ENCODE peak calls at places on chromosome 4, in six cellular contexts. U is RWPE1, Q is lower leg skin, K is ACHN, M is BJ, I is aorta. F is an unnamed sample.

GRCh38 chr4:90127223-90127705 is at the start of gene CCSER1:
- DNase-seq in U (no peak), Q (peak), K (peak), M (no peak), I (peak), F (no peak)

GRCh38 chr4:167234388-167234881 is at the start of gene SPOCK3:
- DNase-seq in U (peak), Q (no peak), K (peak), M (no peak), I (peak), F (no peak)

GRCh38 chr4:14028862-14029261 is 401.3 kb upstream of the BOD1L1 start:
- DNase-seq in U (no peak), Q (no peak), K (no peak), M (no peak), I (no peak), F (no peak)

GRCh38 chr4:25888781-25889180 is 25.2 kb upstream of the SMIM20 start:
- DNase-seq in U (no peak), Q (no peak), K (no peak), M (no peak), I (no peak), F (no peak)

GRCh38 chr4:4325321-4325720 is 35.3 kb downstream of the ZBTB49 start:
- DNase-seq in U (no peak), Q (no peak), K (no peak), M (no peak), I (peak), F (no peak)

GRCh38 chr4:44760142-44760898 is 34.0 kb upstream of the GNPDA2 start:
- DNase-seq in U (peak), Q (no peak), K (peak), M (no peak), I (no peak), F (no peak)

GRCh38 chr4:123233409-123233808 is 163.2 kb upstream of the SPRY1 start:
- DNase-seq in U (no peak), Q (no peak), K (no peak), M (no peak), I (no peak), F (no peak)

GRCh38 chr4:169251291-169252235 is 19.2 kb downstream of the SH3RF1 start:
- DNase-seq in U (peak), Q (no peak), K (peak), M (no peak), I (no peak), F (no peak)

GRCh38 chr4:117560329-117560728 is 474.0 kb upstream of the NDST3 start:
- DNase-seq in U (peak), Q (no peak), K (peak), M (no peak), I (no peak), F (no peak)

GRCh38 chr4:113957961-113958360 is 21.5 kb downstream of the ARSJ start:
- DNase-seq in U (no peak), Q (no peak), K (no peak), M (no peak), I (no peak), F (no peak)

GRCh38 chr4:38128478-38129451 is 168.6 kb downstream of the PTTG2 start:
- DNase-seq in U (peak), Q (peak), K (no peak), M (no peak), I (no peak), F (peak)

GRCh38 chr4:173272314-173272713 is 61.8 kb downstream of the HMGB2 start:
- DNase-seq in U (no peak), Q (no peak), K (no peak), M (no peak), I (no peak), F (no peak)

GRCh38 chr4:22485751-22486150 is 30.1 kb downstream of the ADGRA3 start:
- DNase-seq in U (peak), Q (no peak), K (no peak), M (no peak), I (no peak), F (no peak)

GRCh38 chr4:13762126-13762525 is 134.6 kb upstream of the BOD1L1 start:
- DNase-seq in U (no peak), Q (no peak), K (no peak), M (no peak), I (no peak), F (no peak)

GRCh38 chr4:24836843-24837242 is 41.5 kb downstream of the SOD3 start:
- DNase-seq in U (no peak), Q (no peak), K (no peak), M (no peak), I (peak), F (no peak)

GRCh38 chr4:177064724-177065394 is 244.8 kb upstream of the NEIL3 start:
- DNase-seq in U (no peak), Q (no peak), K (no peak), M (no peak), I (no peak), F (no peak)

GRCh38 chr4:40228497-40229365 is 31.9 kb downstream of the RHOH start:
- DNase-seq in U (no peak), Q (no peak), K (peak), M (no peak), I (no peak), F (no peak)

GRCh38 chr4:153045111-153045982 is 109.2 kb downstream of the FHDC1 start:
- DNase-seq in U (no peak), Q (peak), K (no peak), M (no peak), I (no peak), F (no peak)

GRCh38 chr4:173264245-173264959 is 69.8 kb downstream of the HMGB2 start:
- DNase-seq in U (no peak), Q (no peak), K (no peak), M (no peak), I (no peak), F (no peak)

F was measured in epithelial cell of prostate.